ENCODE peak calls at places on chromosome 19, in nine cellular contexts. H, O, L, M, Y, D, C, Q and E are unnamed samples.

GRCh38 chr19:8519388-8519787 is 5.4 kb upstream of the ZNF414 start:
- DNase-seq in Q (no peak), M (no peak), D (no peak), C (no peak), Y (no peak), L (no peak), O (no peak), H (no peak), E (no peak)

GRCh38 chr19:3276341-3276799 is 51.9 kb downstream of the CELF5 start:
- DNase-seq in H (no peak), M (no peak), Q (no peak), C (no peak), Y (peak), O (peak), L (peak), D (peak), E (no peak)

GRCh38 chr19:58586131-58586765 is 13.1 kb upstream of the MZF1 start:
- DNase-seq in Y (no peak), M (no peak), Q (no peak), O (no peak), L (no peak), H (no peak), C (no peak), D (no peak), E (no peak)

GRCh38 chr19:18322318-18322758 is 538 bp downstream of the LSM4 start:
- DNase-seq in Y (peak), C (peak), O (no peak), H (peak), Q (no peak), D (peak), M (no peak), L (peak), E (no peak)

GRCh38 chr19:35041548-35042055 is at the start of gene HPN:
- DNase-seq in D (no peak), H (no peak), Q (no peak), C (no peak), Y (peak), O (peak), L (peak), M (no peak), E (no peak)

GRCh38 chr19:49362926-49363264 is 679 bp upstream of the TEAD2 start:
- DNase-seq in M (peak), H (peak), Y (peak), D (peak), C (peak), L (peak), Q (peak), O (peak), E (no peak)

GRCh38 chr19:6678690-6679109 is 8.7 kb upstream of the TNFSF14 start:
- DNase-seq in O (no peak), C (no peak), L (no peak), Y (no peak), H (peak), D (peak), M (no peak), Q (no peak), E (no peak)

GRCh38 chr19:16121141-16121540 is 9.5 kb downstream of the RAB8A start:
- DNase-seq in Q (no peak), Y (no peak), C (no peak), L (peak), M (no peak), H (no peak), O (no peak), D (no peak), E (no peak)

GRCh38 chr19:36032251-36033104 is at the start of gene CLIP3:
- DNase-seq in C (peak), Q (peak), D (peak), O (no peak), M (peak), Y (peak), H (peak), L (peak), E (peak)

GRCh38 chr19:5103812-5104410 is 135.0 kb downstream of the KDM4B start:
- DNase-seq in L (no peak), C (no peak), Q (no peak), H (no peak), O (peak), M (no peak), Y (no peak), D (no peak), E (no peak)

GRCh38 chr19:3710265-3710812 is 2.2 kb downstream of the TJP3 start:
- DNase-seq in Y (peak), H (peak), L (peak), D (peak), O (peak), M (no peak), Q (no peak), C (no peak), E (no peak)

GRCh38 chr19:15247107-15248014 is 15.1 kb upstream of the EPHX3 start:
- DNase-seq in D (peak), O (no peak), Y (no peak), L (no peak), Q (no peak), M (no peak), H (no peak), C (no peak), E (no peak)

GRCh38 chr19:6238643-6239281 is 41.0 kb downstream of the MLLT1 start:
- DNase-seq in H (peak), Y (no peak), L (peak), O (no peak), M (no peak), D (peak), C (peak), Q (no peak), E (no peak)

GRCh38 chr19:35718345-35719041 is 690 bp downstream of the KMT2B start:
- DNase-seq in H (peak), Q (peak), D (peak), M (peak), L (peak), O (peak), Y (peak), C (peak), E (peak)

GRCh38 chr19:10678813-10679212 is 22.4 kb upstream of the QTRT1 start:
- DNase-seq in Q (no peak), H (no peak), D (no peak), M (no peak), L (no peak), C (no peak), Y (no peak), O (no peak), E (no peak)

DNA sequence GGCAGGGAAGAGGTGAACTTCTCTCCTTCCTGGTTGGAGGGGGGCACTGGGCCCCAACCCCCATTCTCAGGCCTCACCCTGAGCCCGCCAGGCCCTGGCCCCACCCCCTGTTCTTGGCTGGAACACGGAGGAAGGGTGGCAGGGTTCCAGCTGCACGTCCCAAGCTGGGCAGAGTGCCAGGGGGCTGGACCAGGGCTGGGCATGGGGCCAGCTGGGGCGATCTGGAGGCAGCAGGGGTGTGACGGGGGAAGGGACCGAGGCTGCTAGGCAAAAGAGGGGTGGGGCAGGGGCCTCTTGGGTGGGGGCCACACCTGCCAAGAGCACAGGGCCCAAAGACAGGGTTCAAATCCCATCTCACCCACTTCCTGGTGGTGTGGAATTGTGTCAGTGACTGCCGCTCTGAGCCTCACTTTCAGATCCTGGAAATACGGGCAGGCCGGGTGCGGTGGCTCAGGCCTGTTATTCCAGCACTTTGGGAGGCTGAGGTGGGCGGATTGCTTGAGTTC is 2.2 kb downstream of the HIF3A start:
- DNase-seq in Y (peak), O (peak), Q (no peak), C (peak), M (no peak), D (peak), L (peak), H (peak), E (no peak)
- H3K4me3 ChIP-seq in Y (peak), O (no peak), Q (no peak), C (peak), M (no peak), D (peak), L (no peak), H (peak), E (no peak)

DNA sequence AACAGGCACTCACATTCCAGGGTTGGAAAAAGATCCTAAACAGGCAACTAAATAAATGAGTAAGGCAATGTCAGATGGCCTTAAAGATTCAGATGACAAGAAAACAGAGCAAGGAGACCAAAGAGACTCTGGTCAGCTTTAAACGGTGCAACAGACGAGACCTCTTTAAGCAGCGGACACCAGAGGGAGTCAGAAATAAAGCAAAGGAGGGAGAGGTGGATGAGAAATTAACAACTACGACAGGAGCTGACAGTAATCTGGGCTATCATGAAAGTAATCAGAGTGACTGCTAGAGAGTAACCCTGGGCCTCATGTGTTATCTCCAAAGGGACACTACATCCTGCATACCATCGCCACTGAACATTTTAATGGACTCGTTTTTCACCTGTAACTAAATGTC is 1.1 kb downstream of the ZNF550 start:
- DNase-seq in C (no peak), H (peak), L (peak), Q (no peak), M (no peak), Y (no peak), O (no peak), D (peak), E (no peak)
- H3K4me3 ChIP-seq in C (peak), H (peak), L (peak), Q (peak), M (peak), Y (peak), O (peak), D (peak), E (peak)

DNA sequence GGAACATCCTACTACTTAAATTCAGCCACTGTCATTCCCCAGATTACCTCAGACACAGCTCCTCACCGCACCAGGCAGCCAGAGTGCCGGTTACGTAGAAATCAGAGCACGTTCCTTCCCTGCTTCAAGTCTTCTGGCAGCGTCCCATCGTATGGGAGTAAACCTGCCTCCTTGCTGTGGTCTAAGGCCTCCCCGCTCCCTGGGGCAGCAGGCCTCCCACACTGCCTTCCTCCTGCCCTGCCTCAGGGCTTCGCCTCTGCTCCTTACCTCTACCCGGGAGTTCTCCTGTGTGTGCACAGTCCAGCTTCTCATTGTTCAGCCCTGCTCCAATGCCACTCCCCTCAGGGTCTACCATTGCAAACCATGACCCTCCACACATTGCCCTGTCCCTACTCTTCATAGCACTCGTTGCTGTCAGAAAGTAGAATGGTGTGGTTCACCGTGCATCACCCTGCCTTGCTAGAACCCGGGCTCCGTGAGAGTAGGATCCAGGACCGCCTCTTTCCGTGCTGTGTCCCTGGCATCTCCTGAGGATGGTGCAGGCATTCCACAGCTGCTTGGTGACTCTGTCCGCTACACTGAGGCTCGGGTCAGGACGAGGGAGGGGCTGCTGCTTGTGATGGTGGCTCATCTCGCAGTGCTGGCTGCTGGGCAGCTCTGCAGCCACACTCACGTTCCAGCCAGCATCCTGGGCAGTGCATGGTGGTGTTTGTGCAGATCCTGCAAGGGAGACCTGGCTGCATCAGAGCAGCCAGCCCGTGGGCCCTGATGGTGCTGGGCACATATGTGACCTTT is 6.9 kb downstream of the POP4 start:
- DNase-seq in M (no peak), H (no peak), C (no peak), L (peak), Q (no peak), O (no peak), Y (no peak), D (no peak), E (no peak)
- H3K4me3 ChIP-seq in M (no peak), H (no peak), C (no peak), L (no peak), Q (no peak), O (no peak), Y (no peak), D (no peak), E (no peak)

DNA sequence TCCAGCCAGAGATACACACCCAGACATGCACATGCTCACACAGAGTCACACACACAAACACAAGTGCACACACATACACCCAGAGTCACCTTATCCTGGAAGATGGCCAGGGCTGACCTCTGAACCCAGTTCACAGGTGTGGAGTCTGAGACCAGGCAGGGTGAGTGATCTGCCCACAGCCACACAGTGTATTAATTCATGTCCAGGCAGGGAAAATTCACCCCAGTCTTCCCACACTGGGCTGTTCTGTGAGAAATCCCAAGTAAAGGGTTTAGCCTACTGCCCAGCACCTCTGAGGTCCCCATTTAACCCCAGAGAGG is 2.0 kb downstream of the POU2F2 start:
- DNase-seq in M (no peak), H (no peak), C (no peak), O (no peak), Q (no peak), Y (no peak), L (no peak), D (no peak), E (no peak)
- H3K4me3 ChIP-seq in M (no peak), H (no peak), C (no peak), O (no peak), Q (peak), Y (peak), L (no peak), D (no peak), E (peak)

GRCh38 chr19:2173841-2174577 is 10.3 kb downstream of the DOT1L start:
- DNase-seq in Q (no peak), L (no peak), C (no peak), Y (no peak), H (no peak), D (peak), M (no peak), O (no peak), E (no peak)
- H3K4me3 ChIP-seq in Q (no peak), L (no peak), C (no peak), Y (no peak), H (no peak), D (no peak), M (no peak), O (no peak), E (no peak)